ENCODE peak calls at places on chromosomes 2 and 18, in nine cellular contexts. E is cardiac muscle cell, T is GM12865, V is psoas muscle, S is mammary epithelial cell, Y is mucosa of descending colon, F is HFF-Myc, C is BJ, R is lower leg skin. D is an unnamed sample.

GRCh38 chr2:172427990-172428840 is 829 bp downstream of the ITGA6 start:
- DNase-seq in E (no peak), T (peak; percentile 10), V (peak; percentile 60), S (peak; percentile 66), Y (peak; percentile 79), F (no peak), C (no peak), R (no peak), D (no peak)

GRCh38 chr2:179543361-179543901 is 278.8 kb upstream of the SESTD1 start:
- DNase-seq in E (no peak), T (no peak), V (no peak), S (peak; percentile 57), Y (no peak), F (no peak), C (peak; percentile 23), R (no peak), D (no peak)

GRCh38 chr2:149410701-149411484 is 80.5 kb downstream of the LYPD6 start:
- DNase-seq in E (no peak), T (no peak), V (no peak), S (peak; percentile 87), Y (no peak), F (peak; percentile 69), C (peak; percentile 99), R (no peak), D (peak; percentile 25)

GRCh38 chr2:205914736-205915510 is 171.1 kb downstream of the INO80D start:
- DNase-seq in E (no peak), T (no peak), V (no peak), S (peak; percentile 8), Y (peak; percentile 46), F (no peak), C (no peak), R (no peak), D (no peak)

GRCh38 chr2:131105950-131106801 is 1.0 kb downstream of the PLEKHB2 start:
- DNase-seq in E (peak; percentile 38), T (peak; percentile 64), V (peak; percentile 62), S (peak; percentile 59), Y (peak; percentile 62), F (no peak), C (no peak), R (peak; percentile 86), D (peak; percentile 74)

GRCh38 chr2:115427436-115427835 is 985.0 kb downstream of the DPP10 start:
- DNase-seq in E (no peak), T (no peak), V (no peak), S (no peak), Y (no peak), F (no peak), C (no peak), R (no peak), D (no peak)

GRCh38 chr2:174974131-174974530 is 31.1 kb downstream of the CHN1 start:
- DNase-seq in E (no peak), T (no peak), V (no peak), S (no peak), Y (no peak), F (no peak), C (no peak), R (no peak), D (no peak)

GRCh38 chr2:8285081-8285480 is 396.8 kb upstream of the ID2 start:
- DNase-seq in E (peak; percentile 28), T (no peak), V (no peak), S (no peak), Y (no peak), F (no peak), C (no peak), R (no peak), D (peak; percentile 45)

GRCh38 chr2:72923833-72924352 is 6.6 kb downstream of the EMX1 start:
- DNase-seq in E (no peak), T (no peak), V (no peak), S (no peak), Y (no peak), F (no peak), C (no peak), R (peak; percentile 70), D (no peak)

GRCh38 chr2:234496442-234496834 is 443 bp downstream of the ARL4C start:
- DNase-seq in E (no peak), T (peak; percentile 50), V (no peak), S (peak; percentile 65), Y (peak; percentile 68), F (no peak), C (no peak), R (no peak), D (peak; percentile 25)

GRCh38 chr2:69948963-69949645 is 12.3 kb downstream of the ASPRV1 start:
- DNase-seq in E (no peak), T (no peak), V (no peak), S (no peak), Y (no peak), F (no peak), C (no peak), R (no peak), D (no peak)

GRCh38 chr2:241975593-241976284 is 106.2 kb downstream of the RTP5 start:
- DNase-seq in E (peak; percentile 31), T (no peak), V (no peak), S (no peak), Y (no peak), F (no peak), C (no peak), R (peak; percentile 80), D (no peak)

GRCh38 chr2:126963390-126963789 is 64.7 kb downstream of the TEX51 start:
- DNase-seq in E (no peak), T (no peak), V (no peak), S (no peak), Y (peak; percentile 22), F (no peak), C (no peak), R (no peak), D (no peak)

GRCh38 chr2:187527262-187527661 is 27.0 kb downstream of the TFPI start:
- DNase-seq in E (peak; percentile 89), T (no peak), V (no peak), S (no peak), Y (no peak), F (no peak), C (peak; percentile 19), R (no peak), D (peak; percentile 88)

GRCh38 chr2:202375006-202375610 is 1.0 kb upstream of the BMPR2 start:
- DNase-seq in E (peak; percentile 93), T (peak; percentile 64), V (peak; percentile 79), S (peak; percentile 47), Y (peak; percentile 71), F (peak; percentile 47), C (no peak), R (peak; percentile 88), D (peak; percentile 63)

GRCh38 chr18:42310956-42311355 is 355.9 kb downstream of the PIK3C3 start:
- DNase-seq in E (peak; percentile 36), T (no peak), V (peak; percentile 64), S (peak; percentile 70), Y (no peak), F (no peak), C (no peak), R (no peak), D (peak; percentile 59)

GRCh38 chr18:34947711-34948125 is 93.5 kb upstream of the MAPRE2 start:
- DNase-seq in E (peak; percentile 61), T (no peak), V (no peak), S (peak; percentile 11), Y (no peak), F (no peak), C (no peak), R (no peak), D (peak; percentile 65)

GRCh38 chr18:72726201-72726600 is 141.6 kb downstream of the NETO1 start:
- DNase-seq in E (no peak), T (no peak), V (no peak), S (peak; percentile 15), Y (no peak), F (no peak), C (no peak), R (no peak), D (no peak)

GRCh38 chr18:72727776-72728175 is 140.0 kb downstream of the NETO1 start:
- DNase-seq in E (no peak), T (no peak), V (no peak), S (peak; percentile 52), Y (no peak), F (no peak), C (no peak), R (no peak), D (no peak)

DNA sequence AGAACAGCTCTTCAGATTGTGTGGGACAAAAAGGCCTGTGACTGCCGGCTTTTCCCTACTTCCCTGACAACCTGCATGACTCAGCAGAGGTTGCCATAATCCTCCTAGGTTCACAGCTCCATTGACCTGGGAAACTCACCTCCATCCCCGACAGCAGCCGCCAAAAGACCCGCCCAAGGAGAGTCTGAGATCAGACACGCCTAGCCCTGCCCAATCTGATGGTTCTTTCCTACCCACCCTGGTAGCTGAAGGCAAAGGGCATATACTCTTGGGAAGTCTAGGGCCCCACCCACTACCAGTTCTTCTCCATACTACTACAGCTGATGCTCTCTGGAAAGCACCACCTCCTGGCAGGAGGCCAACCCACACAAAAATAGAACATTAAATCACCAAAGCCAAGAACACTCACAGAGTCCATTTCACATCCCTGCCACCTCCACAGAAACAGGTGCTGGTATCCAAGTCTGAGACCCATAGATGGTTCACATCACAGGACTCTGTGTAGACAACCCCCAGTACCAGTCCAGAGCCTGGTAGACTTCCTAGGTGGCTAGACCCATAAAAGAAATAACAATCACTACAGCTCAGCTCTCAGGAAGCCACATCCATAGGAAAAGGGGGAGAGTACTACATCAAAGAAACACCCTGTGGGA is 140.6 kb downstream of the NETO1 start:
- DNase-seq in E (no peak), T (no peak), V (no peak), S (peak; percentile 29), Y (no peak), F (no peak), C (no peak), R (no peak), D (no peak)
- H3K4me3 ChIP-seq in E (no peak overlapping the region), T (no peak overlapping the region), V (no peak overlapping the region), S (no peak overlapping the region), Y (no peak overlapping the region), F (no peak overlapping the region), C (no peak overlapping the region), R (no peak overlapping the region), D (no peak overlapping the region)

GRCh38 chr18:50057009-50057408 is 137.9 kb downstream of the MYO5B start:
- DNase-seq in E (no peak), T (no peak), V (no peak), S (no peak), Y (no peak), F (no peak), C (no peak), R (no peak), D (no peak)
- TF ChIP-seq CTCF in E (no peak), T (no peak), V (no peak), S (no peak), Y (no peak), F (no peak), C (no peak), R (no peak), D (no peak)

GRCh38 chr2:238515411-238515810 is 88.7 kb downstream of the ASB1 start:
- DNase-seq in E (peak; percentile 52), T (no peak), V (no peak), S (no peak), Y (no peak), F (no peak), C (peak; percentile 58), R (no peak), D (peak; percentile 90)
- H3K4me3 ChIP-seq in E (no peak overlapping the region), T (no peak overlapping the region), V (no peak overlapping the region), S (no peak overlapping the region), Y (no peak overlapping the region), F (no peak overlapping the region), C (no peak overlapping the region), R (no peak overlapping the region), D (no peak overlapping the region)

DNA sequence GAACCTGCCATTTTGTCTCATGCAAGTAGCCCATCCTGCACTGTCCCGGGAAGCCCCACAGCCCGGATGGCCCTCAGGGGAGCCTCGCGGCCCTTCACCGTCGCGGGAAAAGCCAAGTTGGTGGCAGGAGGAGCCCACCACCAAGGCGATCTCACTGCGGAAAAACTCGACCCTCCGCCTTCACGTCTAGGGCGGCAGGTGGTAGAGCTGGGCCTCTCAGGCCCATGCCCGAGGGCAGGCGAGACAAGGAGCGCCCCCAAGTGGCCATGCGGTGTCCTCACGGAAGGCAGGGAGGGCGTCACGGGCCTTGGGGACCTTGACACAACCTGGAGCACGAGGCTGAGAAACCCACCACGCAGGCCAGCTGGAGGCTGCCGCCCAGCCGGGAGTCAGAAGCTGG is 34.8 kb upstream of the SKA1 start:
- DNase-seq in E (no peak), T (no peak), V (no peak), S (no peak), Y (no peak), F (no peak), C (no peak), R (no peak), D (no peak)
- TF ChIP-seq CTCF in E (no peak), T (peak; percentile 20), V (no peak), S (no peak), Y (no peak), F (peak; percentile 12), C (no peak), R (no peak), D (no peak)